ENCODE peak calls at places on chromosomes 5 and 9, in eight cellular contexts. P is activated effector memory CD4-positive, alpha-beta T cell treated with anti-CD3 and anti-CD28 coated beads, Interleukin-2, amount 50 U/mL, for 16 hours; J is ELF-1; L is heart left ventricle; H is mammary epithelial cell; I is BJ; Q is HT1080; K is GM23248. Z is an unnamed sample.

GRCh38 chr5:27706832-27707231 is 668.4 kb upstream of the CDH9 start:
- DNase-seq in K (no peak), J (no peak), H (peak; percentile 57), P (no peak), Q (peak; percentile 79), I (no peak), L (no peak), Z (peak; percentile 49)

GRCh38 chr9:100087218-100087617 is 11.6 kb downstream of the ERP44 start:
- DNase-seq in Q (peak; percentile 55), H (peak; percentile 66), I (no peak), P (no peak), L (no peak), K (no peak), J (no peak), Z (no peak)

GRCh38 chr9:135085830-135086546 is 1.5 kb upstream of the OLFM1 start:
- DNase-seq in I (no peak), P (no peak), L (peak; percentile 80), J (peak; percentile 97), Q (peak; percentile 63), K (peak; percentile 86), H (peak; percentile 33), Z (peak; percentile 90)

GRCh38 chr5:172144291-172144815 is 43.7 kb downstream of the STK10 start:
- DNase-seq in J (peak; percentile 90), L (no peak), H (peak; percentile 74), Q (no peak), P (no peak), I (no peak), K (peak; percentile 33), Z (no peak)

GRCh38 chr9:91896513-91897121 is 53.4 kb downstream of the ROR2 start:
- DNase-seq in H (peak; percentile 36), Q (no peak), L (no peak), K (peak; percentile 32), I (peak; percentile 44), J (peak; percentile 69), P (no peak), Z (no peak)

GRCh38 chr5:15704397-15704947 is 204.5 kb downstream of the FBXL7 start:
- DNase-seq in L (no peak), I (peak; percentile 51), K (peak; percentile 75), P (no peak), J (no peak), Q (no peak), H (no peak), Z (no peak)

GRCh38 chr5:132487095-132487428 is 3.5 kb downstream of the IRF1 start:
- DNase-seq in Q (no peak), L (peak; percentile 28), I (no peak), K (no peak), P (no peak), H (no peak), J (no peak), Z (no peak)

GRCh38 chr5:125115180-125115495 is 368.7 kb upstream of the ZNF608 start:
- DNase-seq in K (no peak), J (no peak), H (no peak), L (no peak), P (no peak), Q (no peak), I (no peak), Z (no peak)

GRCh38 chr9:90991953-90992352 is 190.3 kb downstream of the SYK start:
- DNase-seq in L (no peak), P (no peak), Q (no peak), J (no peak), K (peak; percentile 36), I (no peak), H (peak; percentile 25), Z (no peak)

GRCh38 chr5:156121234-156121633 is 205.7 kb upstream of the SGCD start:
- DNase-seq in Q (peak; percentile 73), K (peak; percentile 46), I (peak; percentile 41), L (no peak), P (no peak), H (no peak), J (no peak), Z (no peak)

GRCh38 chr9:122929803-122930354 is 1.4 kb downstream of the ZBTB26 start:
- DNase-seq in Q (no peak), P (no peak), H (no peak), J (no peak), I (no peak), L (no peak), K (no peak), Z (no peak)

GRCh38 chr5:127515693-127516440 is 1.6 kb upstream of the PRRC1 start:
- DNase-seq in P (no peak), I (no peak), K (peak; percentile 7), Q (no peak), H (no peak), J (no peak), L (no peak), Z (no peak)

GRCh38 chr9:82105729-82106128 is 117.2 kb downstream of the SPATA31D1 start:
- DNase-seq in Q (no peak), L (no peak), J (no peak), I (no peak), P (no peak), K (no peak), H (no peak), Z (no peak)

GRCh38 chr5:158049459-158049858 is 190.5 kb upstream of the CLINT1 start:
- DNase-seq in Q (no peak), L (no peak), H (no peak), I (no peak), P (no peak), J (no peak), K (no peak), Z (no peak)

GRCh38 chr9:228929-229695 is 14.4 kb downstream of the DOCK8 start:
- DNase-seq in K (no peak), I (no peak), P (no peak), J (no peak), Q (no peak), L (no peak), H (no peak), Z (no peak)

GRCh38 chr9:715743-716400 is 125.6 kb upstream of the DMRT1 start:
- DNase-seq in J (no peak), I (no peak), P (no peak), L (no peak), H (peak; percentile 55), K (peak; percentile 69), Q (no peak), Z (no peak)

GRCh38 chr5:69451941-69452652 is 37.2 kb downstream of the MARVELD2 start:
- DNase-seq in L (no peak), J (no peak), P (no peak), K (no peak), I (no peak), Q (no peak), H (no peak), Z (no peak)

GRCh38 chr9:23674016-23674585 is 151.9 kb downstream of the ELAVL2 start:
- DNase-seq in I (no peak), H (no peak), Q (no peak), L (no peak), P (no peak), K (no peak), J (no peak), Z (no peak)

GRCh38 chr9:103991698-103992097 is 102.4 kb upstream of the SMC2 start:
- DNase-seq in L (no peak), P (no peak), Q (peak; percentile 11), I (no peak), H (peak; percentile 21), J (no peak), K (no peak), Z (no peak)

GRCh38 chr5:145824040-145824439 is 11.1 kb downstream of the PRELID2 start:
- DNase-seq in L (no peak), I (no peak), K (no peak), Q (no peak), P (no peak), J (no peak), H (no peak), Z (no peak)

GRCh38 chr9:126432659-126433058 is 106.0 kb downstream of the MVB12B start:
- DNase-seq in Q (no peak), J (no peak), K (no peak), L (no peak), I (no peak), H (no peak), P (no peak), Z (no peak)

GRCh38 chr5:159737263-159737662 is 179.0 kb upstream of the ADRA1B start:
- DNase-seq in J (no peak), I (no peak), L (no peak), K (no peak), H (no peak), P (no peak), Q (no peak), Z (no peak)

GRCh38 chr5:143331956-143332355 is 71.5 kb downstream of the NR3C1 start:
- DNase-seq in P (no peak), H (no peak), K (no peak), I (no peak), J (no peak), Q (no peak), L (no peak), Z (no peak)

GRCh38 chr9:15856591-15856990 is 303.7 kb downstream of the CCDC171 start:
- DNase-seq in H (peak; percentile 39), Q (no peak), L (no peak), K (peak; percentile 69), P (no peak), J (no peak), I (no peak), Z (no peak)

GRCh38 chr9:133023117-133023890 is 7.5 kb upstream of the GTF3C5 start:
- DNase-seq in P (peak; percentile 77), I (no peak), J (no peak), L (no peak), Q (no peak), H (no peak), K (peak; percentile 27), Z (no peak)

GRCh38 chr9:76453785-76454184 is 5.2 kb upstream of the GCNT1 start:
- DNase-seq in Q (no peak), L (no peak), P (no peak), H (peak; percentile 29), K (peak; percentile 84), J (no peak), I (peak; percentile 48), Z (no peak)

GRCh38 chr9:70031141-70031545 is 12.5 kb upstream of the MAMDC2 start:
- DNase-seq in Q (peak; percentile 68), H (peak; percentile 84), P (no peak), I (peak; percentile 27), K (peak; percentile 5), L (no peak), J (no peak), Z (peak; percentile 50)

GRCh38 chr9:97900103-97900737 is 22.1 kb downstream of the TRMO start:
- DNase-seq in I (no peak), L (no peak), P (no peak), K (peak; percentile 95), J (no peak), H (no peak), Q (no peak), Z (no peak)

GRCh38 chr5:9453480-9454011 is 92.3 kb downstream of the SEMA5A start:
- DNase-seq in P (no peak), Q (no peak), J (no peak), I (no peak), H (no peak), L (no peak), K (no peak), Z (no peak)

GRCh38 chr5:34570721-34571379 is 85.3 kb upstream of the RAI14 start:
- DNase-seq in H (peak; percentile 16), K (peak; percentile 79), Q (peak; percentile 14), L (no peak), I (peak; percentile 65), P (no peak), J (no peak), Z (no peak)

GRCh38 chr5:89560724-89561123 is 677.7 kb upstream of the MEF2C start:
- DNase-seq in P (no peak), I (no peak), Q (no peak), J (no peak), L (no peak), H (no peak), K (no peak), Z (no peak)